ENCODE peak calls at places on chromosome 13, in nine cellular contexts. One of them, this sample, is unnamed. For H3K4me1 and H3K9me3, the result is how much of the 10 kb centered on the place peaks cover.

GRCh38 chr13:31352467-31352866 is 152.7 kb downstream of the B3GLCT start:
- DNase-seq in tibial artery: no peak
- DNase-seq in thoracic aorta: no peak
- DNase-seq in H1: no peak
- DNase-seq in H9: peak
- DNase-seq in left ventricle myocardium inferior: no peak
- DNase-seq in effector memory CD4-positive, alpha-beta T cell: no peak
- DNase-seq in CD8-positive, alpha-beta memory T cell: no peak
- DNase-seq in stomach: no peak
- DNase-seq in this sample: no peak

GRCh38 chr13:97695684-97696083 is 257.8 kb upstream of the IPO5 start:
- DNase-seq in tibial artery: no peak
- DNase-seq in thoracic aorta: no peak
- DNase-seq in H1: no peak
- DNase-seq in H9: no peak
- DNase-seq in left ventricle myocardium inferior: no peak
- DNase-seq in effector memory CD4-positive, alpha-beta T cell: no peak
- DNase-seq in CD8-positive, alpha-beta memory T cell: no peak
- DNase-seq in stomach: no peak
- DNase-seq in this sample: no peak

GRCh38 chr13:99528547-99528946 is 27.3 kb downstream of the TM9SF2 start:
- DNase-seq in tibial artery: no peak
- DNase-seq in thoracic aorta: no peak
- DNase-seq in H1: no peak
- DNase-seq in H9: no peak
- DNase-seq in left ventricle myocardium inferior: no peak
- DNase-seq in effector memory CD4-positive, alpha-beta T cell: peak
- DNase-seq in CD8-positive, alpha-beta memory T cell: peak
- DNase-seq in stomach: no peak
- DNase-seq in this sample: no peak

GRCh38 chr13:77506874-77507273 is 28.6 kb upstream of the SCEL start:
- DNase-seq in tibial artery: no peak
- DNase-seq in thoracic aorta: no peak
- DNase-seq in H1: no peak
- DNase-seq in H9: no peak
- DNase-seq in left ventricle myocardium inferior: no peak
- DNase-seq in effector memory CD4-positive, alpha-beta T cell: no peak
- DNase-seq in CD8-positive, alpha-beta memory T cell: no peak
- DNase-seq in stomach: no peak
- DNase-seq in this sample: no peak

GRCh38 chr13:49444517-49445395 is 682 bp downstream of the SETDB2 start:
- DNase-seq in tibial artery: peak
- DNase-seq in thoracic aorta: no peak
- DNase-seq in H1: no peak
- DNase-seq in H9: no peak
- DNase-seq in left ventricle myocardium inferior: no peak
- DNase-seq in effector memory CD4-positive, alpha-beta T cell: peak
- DNase-seq in CD8-positive, alpha-beta memory T cell: peak
- DNase-seq in stomach: no peak
- DNase-seq in this sample: no peak

GRCh38 chr13:44578064-44578394 is 1.9 kb upstream of the TSC22D1 start:
- DNase-seq in tibial artery: peak
- DNase-seq in thoracic aorta: no peak
- DNase-seq in H1: no peak
- DNase-seq in H9: no peak
- DNase-seq in left ventricle myocardium inferior: no peak
- DNase-seq in effector memory CD4-positive, alpha-beta T cell: no peak
- DNase-seq in CD8-positive, alpha-beta memory T cell: no peak
- DNase-seq in stomach: peak
- DNase-seq in this sample: no peak

GRCh38 chr13:81089758-81090157 is 748.8 kb upstream of the SPRY2 start:
- DNase-seq in tibial artery: no peak
- DNase-seq in thoracic aorta: no peak
- DNase-seq in H1: no peak
- DNase-seq in H9: no peak
- DNase-seq in left ventricle myocardium inferior: no peak
- DNase-seq in effector memory CD4-positive, alpha-beta T cell: no peak
- DNase-seq in CD8-positive, alpha-beta memory T cell: no peak
- DNase-seq in stomach: no peak
- DNase-seq in this sample: no peak

GRCh38 chr13:25902946-25903345 is 148.9 kb downstream of the SHISA2 start:
- DNase-seq in tibial artery: no peak
- DNase-seq in thoracic aorta: no peak
- DNase-seq in H1: no peak
- DNase-seq in H9: no peak
- DNase-seq in left ventricle myocardium inferior: no peak
- DNase-seq in effector memory CD4-positive, alpha-beta T cell: no peak
- DNase-seq in CD8-positive, alpha-beta memory T cell: no peak
- DNase-seq in stomach: no peak
- DNase-seq in this sample: no peak

GRCh38 chr13:101523732-101524131 is 71.3 kb downstream of the ITGBL1 start:
- DNase-seq in tibial artery: peak
- DNase-seq in thoracic aorta: peak
- DNase-seq in H1: no peak
- DNase-seq in H9: no peak
- DNase-seq in left ventricle myocardium inferior: no peak
- DNase-seq in effector memory CD4-positive, alpha-beta T cell: no peak
- DNase-seq in CD8-positive, alpha-beta memory T cell: no peak
- DNase-seq in stomach: no peak
- DNase-seq in this sample: no peak

GRCh38 chr13:106847049-106847448 is 279.1 kb upstream of the ARGLU1 start:
- DNase-seq in tibial artery: no peak
- DNase-seq in thoracic aorta: no peak
- DNase-seq in H1: no peak
- DNase-seq in H9: no peak
- DNase-seq in left ventricle myocardium inferior: no peak
- DNase-seq in effector memory CD4-positive, alpha-beta T cell: no peak
- DNase-seq in CD8-positive, alpha-beta memory T cell: no peak
- DNase-seq in stomach: no peak
- DNase-seq in this sample: no peak

GRCh38 chr13:79451500-79451962 is 29.4 kb upstream of the NDFIP2 start:
- DNase-seq in tibial artery: no peak
- DNase-seq in thoracic aorta: no peak
- DNase-seq in H1: no peak
- DNase-seq in H9: peak
- DNase-seq in left ventricle myocardium inferior: no peak
- DNase-seq in effector memory CD4-positive, alpha-beta T cell: peak
- DNase-seq in CD8-positive, alpha-beta memory T cell: peak
- DNase-seq in stomach: no peak
- DNase-seq in this sample: no peak

GRCh38 chr13:32254916-32255743 is 60.0 kb downstream of the ZAR1L start:
- DNase-seq in tibial artery: no peak
- DNase-seq in thoracic aorta: no peak
- DNase-seq in H1: no peak
- DNase-seq in H9: no peak
- DNase-seq in left ventricle myocardium inferior: no peak
- DNase-seq in effector memory CD4-positive, alpha-beta T cell: no peak
- DNase-seq in CD8-positive, alpha-beta memory T cell: no peak
- DNase-seq in stomach: no peak
- DNase-seq in this sample: no peak

GRCh38 chr13:25753976-25754375 is 297.8 kb downstream of the SHISA2 start:
- DNase-seq in tibial artery: no peak
- DNase-seq in thoracic aorta: no peak
- DNase-seq in H1: no peak
- DNase-seq in H9: no peak
- DNase-seq in left ventricle myocardium inferior: no peak
- DNase-seq in effector memory CD4-positive, alpha-beta T cell: no peak
- DNase-seq in CD8-positive, alpha-beta memory T cell: no peak
- DNase-seq in stomach: no peak
- DNase-seq in this sample: no peak

GRCh38 chr13:101554420-101555125 is 102.1 kb downstream of the ITGBL1 start:
- DNase-seq in tibial artery: no peak
- DNase-seq in thoracic aorta: no peak
- DNase-seq in H1: no peak
- DNase-seq in H9: no peak
- DNase-seq in left ventricle myocardium inferior: no peak
- DNase-seq in effector memory CD4-positive, alpha-beta T cell: no peak
- DNase-seq in CD8-positive, alpha-beta memory T cell: no peak
- DNase-seq in stomach: no peak
- DNase-seq in this sample: no peak

GRCh38 chr13:113209336-113209879 is at the start of gene CUL4A:
- DNase-seq in tibial artery: peak
- DNase-seq in thoracic aorta: no peak
- DNase-seq in H1: peak
- DNase-seq in H9: peak
- DNase-seq in left ventricle myocardium inferior: peak
- DNase-seq in effector memory CD4-positive, alpha-beta T cell: peak
- DNase-seq in CD8-positive, alpha-beta memory T cell: peak
- DNase-seq in stomach: peak
- DNase-seq in this sample: no peak

GRCh38 chr13:113211774-113212173 is 2.4 kb downstream of the CUL4A start:
- DNase-seq in tibial artery: no peak
- DNase-seq in thoracic aorta: no peak
- DNase-seq in H1: no peak
- DNase-seq in H9: peak
- DNase-seq in left ventricle myocardium inferior: no peak
- DNase-seq in effector memory CD4-positive, alpha-beta T cell: no peak
- DNase-seq in CD8-positive, alpha-beta memory T cell: no peak
- DNase-seq in stomach: no peak
- DNase-seq in this sample: no peak

GRCh38 chr13:113208424-113209335 is at the start of gene PCID2:
- DNase-seq in tibial artery: peak
- DNase-seq in thoracic aorta: peak
- DNase-seq in H1: peak
- DNase-seq in H9: peak
- DNase-seq in left ventricle myocardium inferior: peak
- DNase-seq in effector memory CD4-positive, alpha-beta T cell: peak
- DNase-seq in CD8-positive, alpha-beta memory T cell: peak
- DNase-seq in stomach: peak
- DNase-seq in this sample: no peak

GRCh38 chr13:113210834-113211233 is 1.4 kb downstream of the CUL4A start:
- DNase-seq in tibial artery: no peak
- DNase-seq in thoracic aorta: no peak
- DNase-seq in H1: no peak
- DNase-seq in H9: no peak
- DNase-seq in left ventricle myocardium inferior: no peak
- DNase-seq in effector memory CD4-positive, alpha-beta T cell: no peak
- DNase-seq in CD8-positive, alpha-beta memory T cell: no peak
- DNase-seq in stomach: no peak
- DNase-seq in this sample: no peak

DNA sequence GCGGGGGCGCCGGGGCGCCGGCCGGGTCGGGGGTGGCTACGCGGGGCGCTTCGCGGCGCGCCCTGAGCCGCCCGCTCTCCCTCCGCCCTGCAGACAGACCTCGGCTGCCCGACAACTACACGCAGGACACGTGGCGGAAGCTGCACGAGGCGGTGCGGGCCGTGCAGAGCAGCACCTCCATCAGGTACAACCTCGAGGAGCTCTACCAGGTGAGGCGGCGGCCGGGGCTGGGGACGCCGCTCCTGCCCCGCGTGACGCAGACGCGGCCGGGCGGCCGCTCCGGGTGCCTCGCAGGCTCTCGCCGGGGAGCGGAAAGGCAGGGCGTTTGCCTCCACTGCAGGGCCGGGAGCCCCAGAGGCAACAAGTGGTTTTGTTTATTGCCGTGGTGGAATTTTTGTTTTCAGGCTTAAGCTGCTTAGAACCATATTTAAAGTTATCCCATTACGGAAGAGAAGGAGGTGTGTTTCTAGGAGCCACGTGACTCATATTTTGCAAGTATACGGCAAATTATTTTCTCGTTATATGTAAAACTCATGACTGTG is 538 bp downstream of the CUL4A start:
- DNase-seq in tibial artery: peak
- DNase-seq in thoracic aorta: no peak
- DNase-seq in H1: peak
- DNase-seq in H9: peak
- DNase-seq in left ventricle myocardium inferior: peak
- DNase-seq in effector memory CD4-positive, alpha-beta T cell: peak
- DNase-seq in CD8-positive, alpha-beta memory T cell: peak
- DNase-seq in stomach: peak
- DNase-seq in this sample: no peak
- H3K4me1 ChIP-seq in tibial artery: under half
- H3K4me1 ChIP-seq in thoracic aorta: under half
- H3K4me1 ChIP-seq in H1: under half
- H3K4me1 ChIP-seq in H9: under half
- H3K4me1 ChIP-seq in left ventricle myocardium inferior: half or more
- H3K4me1 ChIP-seq in effector memory CD4-positive, alpha-beta T cell: under half
- H3K4me1 ChIP-seq in CD8-positive, alpha-beta memory T cell: half or more
- H3K4me1 ChIP-seq in stomach: half or more
- H3K4me1 ChIP-seq in this sample: half or more

DNA sequence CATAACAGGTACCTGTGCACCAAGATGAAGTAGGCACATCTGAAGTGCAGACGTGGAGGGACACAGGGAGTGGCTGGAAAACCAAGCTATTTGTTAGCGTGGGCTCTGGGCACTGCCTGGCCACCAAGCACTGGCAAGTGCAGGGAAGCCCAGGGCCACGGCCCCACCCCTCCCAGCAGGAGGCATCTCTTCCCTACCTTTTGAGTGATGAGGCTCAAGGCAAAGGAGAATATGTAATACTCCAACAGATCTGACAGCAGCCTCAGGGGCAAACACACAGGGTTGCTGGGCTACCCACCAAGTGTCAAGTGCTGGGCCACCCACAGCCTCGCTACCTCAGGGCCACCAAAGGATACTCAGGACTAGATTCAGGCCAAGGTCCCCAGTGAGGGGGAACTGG is 11.6 kb downstream of the TUBA3C start:
- DNase-seq in tibial artery: no peak
- DNase-seq in thoracic aorta: no peak
- DNase-seq in H1: no peak
- DNase-seq in H9: no peak
- DNase-seq in left ventricle myocardium inferior: no peak
- DNase-seq in effector memory CD4-positive, alpha-beta T cell: no peak
- DNase-seq in CD8-positive, alpha-beta memory T cell: no peak
- DNase-seq in stomach: no peak
- DNase-seq in this sample: no peak
- H3K9me3 ChIP-seq in tibial artery: under half
- H3K9me3 ChIP-seq in thoracic aorta: under half
- H3K9me3 ChIP-seq in H1: half or more
- H3K9me3 ChIP-seq in H9: half or more
- H3K9me3 ChIP-seq in left ventricle myocardium inferior: under half
- H3K9me3 ChIP-seq in effector memory CD4-positive, alpha-beta T cell: under half
- H3K9me3 ChIP-seq in CD8-positive, alpha-beta memory T cell: under half
- H3K9me3 ChIP-seq in stomach: under half
- H3K9me3 ChIP-seq in this sample: under half

DNA sequence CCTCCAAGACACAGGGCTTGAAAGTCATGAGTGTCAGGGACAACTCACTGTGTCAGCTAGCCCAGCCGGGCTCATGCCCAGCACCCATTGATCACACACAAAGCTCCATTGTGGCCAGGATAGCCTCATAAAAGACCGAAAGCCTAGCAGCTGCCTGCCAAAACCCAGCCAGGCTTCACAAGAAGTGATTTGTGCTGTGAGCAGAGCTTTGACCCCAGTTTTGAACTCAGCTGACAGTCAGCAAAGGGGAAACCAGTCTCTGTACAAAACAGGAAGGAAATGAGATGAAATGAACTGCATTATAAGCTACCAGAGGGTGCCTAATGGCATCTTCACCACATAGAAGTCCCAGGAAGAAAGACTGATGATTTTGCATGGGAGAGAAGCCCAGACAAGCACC is 2.9 kb upstream of the RUBCNL start:
- DNase-seq in tibial artery: no peak
- DNase-seq in thoracic aorta: no peak
- DNase-seq in H1: no peak
- DNase-seq in H9: no peak
- DNase-seq in left ventricle myocardium inferior: peak
- DNase-seq in effector memory CD4-positive, alpha-beta T cell: no peak
- DNase-seq in CD8-positive, alpha-beta memory T cell: peak
- DNase-seq in stomach: no peak
- DNase-seq in this sample: no peak
- H3K27ac ChIP-seq in tibial artery: no peak
- H3K27ac ChIP-seq in thoracic aorta: no peak
- H3K27ac ChIP-seq in H1: no peak
- H3K27ac ChIP-seq in H9: no peak
- H3K27ac ChIP-seq in left ventricle myocardium inferior: peak
- H3K27ac ChIP-seq in effector memory CD4-positive, alpha-beta T cell: no peak
- H3K27ac ChIP-seq in CD8-positive, alpha-beta memory T cell: no peak
- H3K27ac ChIP-seq in stomach: no peak
- H3K27ac ChIP-seq in this sample: peak

GRCh38 chr13:50518791-50519201 is 324.7 kb downstream of the DLEU7 start:
- DNase-seq in tibial artery: peak
- DNase-seq in thoracic aorta: no peak
- DNase-seq in H1: no peak
- DNase-seq in H9: no peak
- DNase-seq in left ventricle myocardium inferior: no peak
- DNase-seq in effector memory CD4-positive, alpha-beta T cell: no peak
- DNase-seq in CD8-positive, alpha-beta memory T cell: no peak
- DNase-seq in stomach: no peak
- DNase-seq in this sample: no peak
- H3K4me1 ChIP-seq in tibial artery: under half
- H3K4me1 ChIP-seq in thoracic aorta: under half
- H3K4me1 ChIP-seq in H1: under half
- H3K4me1 ChIP-seq in H9: under half
- H3K4me1 ChIP-seq in left ventricle myocardium inferior: under half
- H3K4me1 ChIP-seq in effector memory CD4-positive, alpha-beta T cell: under half
- H3K4me1 ChIP-seq in CD8-positive, alpha-beta memory T cell: under half
- H3K4me1 ChIP-seq in stomach: under half
- H3K4me1 ChIP-seq in this sample: under half